ENCODE peak calls at places on chromosomes 6 and 20, in ten cellular contexts. L is stomach, T is thoracic aorta, R is OCI-LY7, C is HCT116, M is ovary, O is colonic mucosa, H is GM23338, A is suprapubic skin, B is endothelial cell of umbilical vein. I is an unnamed sample. For H3K36me3, the result is how much of the 10 kb centered on the place peaks cover.

GRCh38 chr20:59931511-59932312 is 1.7 kb downstream of the SYCP2 start:
- DNase-seq in L (no peak), T (no peak), R (no peak), C (no peak), M (no peak), O (no peak), H (no peak), A (no peak), B (no peak), I (no peak)

GRCh38 chr6:150028799-150029198 is 3.5 kb upstream of the RAET1L start:
- DNase-seq in L (no peak), T (no peak), R (no peak), C (no peak), M (no peak), O (peak), H (no peak), A (no peak), B (no peak), I (no peak)

GRCh38 chr6:151167034-151167433 is 72.7 kb upstream of the AKAP12 start:
- DNase-seq in L (no peak), T (no peak), R (no peak), C (no peak), M (no peak), O (no peak), H (no peak), A (no peak), B (no peak), I (no peak)

GRCh38 chr20:30812739-30813411 is 444.6 kb upstream of the DEFB115 start:
- DNase-seq in L (no peak), T (no peak), R (no peak), C (no peak), M (no peak), O (no peak), H (no peak), A (no peak), B (no peak), I (no peak)

GRCh38 chr20:46275091-46275490 is 33.2 kb downstream of the CDH22 start:
- DNase-seq in L (no peak), T (no peak), R (no peak), C (no peak), M (no peak), O (no peak), H (no peak), A (no peak), B (no peak), I (no peak)

GRCh38 chr6:28258877-28259777 is at the start of gene NKAPL:
- DNase-seq in L (peak), T (peak), R (no peak), C (no peak), M (peak), O (peak), H (peak), A (peak), B (peak), I (no peak)

GRCh38 chr20:54093423-54094267 is 23.3 kb upstream of the BCAS1 start:
- DNase-seq in L (no peak), T (no peak), R (no peak), C (no peak), M (no peak), O (no peak), H (no peak), A (no peak), B (no peak), I (no peak)

GRCh38 chr20:4227085-4227821 is 211.9 kb upstream of the RNF24 start:
- DNase-seq in L (no peak), T (no peak), R (peak), C (no peak), M (no peak), O (no peak), H (peak), A (no peak), B (no peak), I (no peak)

GRCh38 chr6:88683734-88684133 is 279.7 kb downstream of the RNGTT start:
- DNase-seq in L (no peak), T (no peak), R (no peak), C (no peak), M (no peak), O (no peak), H (no peak), A (no peak), B (peak), I (no peak)

GRCh38 chr20:39117486-39117885 is 155.3 kb downstream of the DHX35 start:
- DNase-seq in L (peak), T (no peak), R (no peak), C (peak), M (no peak), O (no peak), H (no peak), A (no peak), B (peak), I (peak)

GRCh38 chr6:452301-453067 is 60.9 kb downstream of the IRF4 start:
- DNase-seq in L (no peak), T (no peak), R (no peak), C (no peak), M (no peak), O (no peak), H (no peak), A (no peak), B (no peak), I (no peak)

GRCh38 chr6:47134476-47135189 is 92.5 kb upstream of the ADGRF1 start:
- DNase-seq in L (no peak), T (no peak), R (no peak), C (peak), M (no peak), O (no peak), H (no peak), A (no peak), B (peak), I (no peak)

GRCh38 chr6:46376562-46376969 is 114.7 kb downstream of the RCAN2 start:
- DNase-seq in L (no peak), T (no peak), R (peak), C (no peak), M (no peak), O (no peak), H (no peak), A (no peak), B (no peak), I (no peak)

GRCh38 chr20:51732454-51732791 is 35.8 kb downstream of the ATP9A start:
- DNase-seq in L (no peak), T (no peak), R (no peak), C (no peak), M (no peak), O (no peak), H (no peak), A (no peak), B (no peak), I (no peak)

GRCh38 chr6:28867078-28867414 is 56.7 kb downstream of the TRIM27 start:
- DNase-seq in L (no peak), T (no peak), R (no peak), C (no peak), M (no peak), O (no peak), H (no peak), A (no peak), B (no peak), I (no peak)

GRCh38 chr20:48788486-48789072 is 39.2 kb downstream of the PREX1 start:
- DNase-seq in L (no peak), T (no peak), R (peak), C (no peak), M (no peak), O (no peak), H (no peak), A (no peak), B (no peak), I (no peak)
- TF ChIP-seq CTCF in L (no peak), T (no peak), R (no peak), C (no peak), M (no peak), O (no peak), H (no peak), A (no peak), B (no peak), I (no peak)

DNA sequence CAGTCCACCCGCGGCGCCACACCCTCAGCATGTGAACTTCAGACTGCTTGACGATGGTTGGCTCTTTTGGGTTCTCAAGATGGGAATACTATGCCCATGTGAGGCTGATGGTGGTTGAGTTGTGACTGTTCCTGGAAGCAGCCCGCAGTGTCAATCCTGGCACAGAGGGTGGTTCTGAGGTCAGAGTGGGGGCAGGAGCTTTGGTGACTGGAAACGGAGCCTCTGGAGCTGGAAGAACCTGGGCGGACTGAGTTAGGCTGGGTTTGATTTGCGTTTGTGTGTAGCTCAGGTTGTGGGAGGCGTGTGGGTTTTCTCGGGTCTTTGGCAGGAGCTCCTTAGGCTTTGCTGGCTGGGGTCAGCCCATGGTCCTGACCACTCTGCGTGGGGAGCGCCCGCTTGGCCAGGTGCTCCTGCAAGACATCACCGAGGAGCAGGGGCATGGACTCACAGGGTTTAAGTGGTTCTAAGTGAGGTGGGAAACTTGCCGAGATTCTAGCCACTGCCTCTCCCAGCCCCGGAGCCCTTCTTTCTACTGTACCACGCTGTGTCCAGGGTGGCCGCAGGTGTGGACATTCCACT is 37.3 kb upstream of the SLC22A1 start:
- DNase-seq in L (no peak), T (no peak), R (no peak), C (no peak), M (no peak), O (no peak), H (no peak), A (no peak), B (no peak), I (no peak)
- H3K36me3 ChIP-seq in L (half or more), T (half or more), R (half or more), C (under half), M (under half), O (under half), H (half or more), A (half or more), B (under half), I (half or more)

DNA sequence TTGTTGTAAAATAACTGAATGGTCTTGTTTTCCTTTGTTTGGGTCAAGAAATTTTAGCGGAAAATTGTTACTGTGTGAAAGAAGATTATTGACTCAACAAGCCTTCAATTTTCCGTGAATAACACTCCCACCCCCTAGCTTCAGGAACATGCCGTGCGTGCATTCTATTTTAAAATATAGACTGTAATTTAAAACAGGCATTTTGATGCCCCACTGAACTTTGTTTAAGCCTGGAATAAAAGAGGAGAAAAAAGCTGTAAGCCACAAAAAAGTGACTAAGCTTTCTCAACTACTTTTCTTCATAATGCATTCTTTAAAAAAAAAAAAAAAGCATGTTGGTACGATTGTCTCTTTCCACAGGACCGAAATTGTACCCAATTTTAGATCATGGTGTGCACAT is 166.0 kb downstream of the ARID1B start:
- DNase-seq in L (no peak), T (no peak), R (no peak), C (no peak), M (no peak), O (no peak), H (no peak), A (no peak), B (no peak), I (no peak)
- TF ChIP-seq CTCF in L (no peak), T (no peak), R (no peak), C (no peak), M (no peak), O (no peak), H (peak), A (no peak), B (no peak), I (no peak)

GRCh38 chr6:33668914-33669313 is 42.6 kb downstream of the UQCC2 start:
- DNase-seq in L (peak), T (no peak), R (peak), C (no peak), M (no peak), O (peak), H (no peak), A (peak), B (no peak), I (no peak)

GRCh38 chr6:33670086-33670660 is 41.3 kb downstream of the UQCC2 start:
- DNase-seq in L (no peak), T (no peak), R (no peak), C (no peak), M (no peak), O (no peak), H (no peak), A (no peak), B (no peak), I (no peak)

GRCh38 chr6:33671381-33672072 is 40.0 kb downstream of the UQCC2 start:
- DNase-seq in L (no peak), T (no peak), R (no peak), C (no peak), M (no peak), O (no peak), H (no peak), A (no peak), B (no peak), I (no peak)

GRCh38 chr6:33672808-33673207 is 38.7 kb downstream of the UQCC2 start:
- DNase-seq in L (no peak), T (peak), R (peak), C (no peak), M (peak), O (peak), H (peak), A (no peak), B (peak), I (peak)

GRCh38 chr6:33670971-33671370 is 40.5 kb downstream of the UQCC2 start:
- DNase-seq in L (no peak), T (no peak), R (no peak), C (no peak), M (no peak), O (no peak), H (peak), A (no peak), B (no peak), I (no peak)
- H3K36me3 ChIP-seq in L (half or more), T (under half), R (half or more), C (under half), M (under half), O (under half), H (under half), A (half or more), B (under half), I (under half)

DNA sequence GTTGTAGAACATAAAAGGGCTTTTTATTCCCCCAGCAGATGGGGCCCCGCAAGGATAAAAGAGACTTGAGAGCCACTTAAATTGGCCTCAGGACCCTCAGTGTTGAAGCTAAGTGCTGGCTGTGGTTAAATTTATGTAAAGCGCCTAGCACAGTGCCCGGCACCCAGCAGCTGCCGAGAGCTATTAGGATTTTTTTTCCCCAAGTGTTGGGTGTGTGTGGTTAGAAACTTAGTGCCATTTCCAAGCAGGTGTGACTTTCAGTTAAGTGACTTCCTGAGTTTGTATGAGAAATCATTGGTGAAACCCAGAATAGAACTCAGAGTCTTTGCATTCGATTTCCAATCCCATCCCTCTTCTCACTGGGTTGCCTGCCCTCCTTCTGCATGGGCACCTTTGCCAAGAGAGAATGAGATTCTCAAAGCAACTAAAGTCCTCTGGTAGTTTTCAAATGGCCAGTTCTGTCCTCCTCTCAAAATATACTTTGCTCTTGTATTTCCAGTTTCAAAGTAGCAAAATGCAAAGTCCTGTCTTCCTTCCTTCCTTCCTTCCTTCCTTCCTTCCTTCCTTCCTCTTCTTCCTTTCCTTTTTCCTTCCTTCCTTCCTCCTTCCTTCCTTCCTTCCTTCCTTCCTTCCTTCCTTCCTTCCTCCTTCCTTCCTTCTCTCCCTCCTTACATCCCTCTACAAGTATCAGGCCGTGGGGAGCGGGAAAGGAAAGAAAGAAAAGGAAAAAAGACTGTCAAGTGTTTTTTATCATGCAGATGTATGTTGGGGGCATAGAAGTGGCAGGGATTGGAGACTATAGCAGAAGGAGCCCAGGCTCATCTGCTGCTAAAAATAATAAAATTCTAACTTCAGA is 265.0 kb downstream of the CD83 start:
- DNase-seq in L (no peak), T (no peak), R (peak), C (no peak), M (no peak), O (no peak), H (peak), A (no peak), B (no peak), I (no peak)
- TF ChIP-seq CTCF in L (no peak), T (no peak), R (peak), C (no peak), M (no peak), O (no peak), H (no peak), A (no peak), B (no peak), I (no peak)

I was measured in BE2C.